ENCODE peak calls at places on chromosomes 11 and 22, in nine cellular contexts. L, V, D, C, Z, W, B, Q and G are unnamed samples.

GRCh38 chr22:19382240-19382639 is 49.3 kb downstream of the HIRA start:
- DNase-seq in L (no peak), V (no peak), D (no peak), C (no peak), Z (no peak), W (no peak), B (no peak), Q (no peak), G (no peak)

GRCh38 chr22:24106385-24107381 is 74.6 kb upstream of the SUSD2 start:
- DNase-seq in L (peak; percentile 25), V (peak; percentile 35), D (peak; percentile 46), C (no peak), Z (peak; percentile 22), W (no peak), B (no peak), Q (no peak), G (peak; percentile 45)

GRCh38 chr22:46219650-46220049 is 30.4 kb downstream of the CDPF1 start:
- DNase-seq in L (no peak), V (no peak), D (no peak), C (no peak), Z (no peak), W (no peak), B (no peak), Q (no peak), G (no peak)

GRCh38 chr11:69232821-69233760 is 60.9 kb upstream of the MYEOV start:
- DNase-seq in L (no peak), V (no peak), D (no peak), C (no peak), Z (no peak), W (no peak), B (no peak), Q (no peak), G (no peak)

GRCh38 chr11:33478111-33478573 is 221.0 kb downstream of the HIPK3 start:
- DNase-seq in L (no peak), V (no peak), D (no peak), C (no peak), Z (no peak), W (peak; percentile 11), B (peak; percentile 45), Q (no peak), G (peak; percentile 27)

GRCh38 chr11:59556115-59556882 is 45.0 kb downstream of the OR4D9 start:
- DNase-seq in L (peak; percentile 41), V (peak; percentile 48), D (peak; percentile 29), C (peak; percentile 87), Z (peak; percentile 94), W (peak; percentile 55), B (no peak), Q (peak; percentile 93), G (peak; percentile 87)

GRCh38 chr11:110763249-110764011 is 51.2 kb upstream of the ARHGAP20 start:
- DNase-seq in L (no peak), V (no peak), D (no peak), C (peak; percentile 76), Z (no peak), W (no peak), B (peak; percentile 83), Q (peak; percentile 80), G (no peak)

GRCh38 chr11:70270877-70271634 is 566 bp downstream of the PPFIA1 start:
- DNase-seq in L (peak; percentile 40), V (no peak), D (peak; percentile 33), C (peak; percentile 80), Z (peak; percentile 51), W (peak; percentile 73), B (peak; percentile 51), Q (peak; percentile 65), G (peak; percentile 84)

GRCh38 chr22:25700996-25701815 is 40.8 kb upstream of the MYO18B start:
- DNase-seq in L (no peak), V (no peak), D (no peak), C (peak; percentile 27), Z (no peak), W (peak; percentile 76), B (no peak), Q (peak; percentile 22), G (no peak)

GRCh38 chr22:28904211-28904808 is 20.9 kb downstream of the ZNRF3 start:
- DNase-seq in L (no peak), V (no peak), D (no peak), C (peak; percentile 20), Z (peak; percentile 60), W (no peak), B (no peak), Q (peak; percentile 66), G (no peak)

GRCh38 chr11:93017821-93018690 is 48.6 kb downstream of the MTNR1B start:
- DNase-seq in L (no peak), V (no peak), D (no peak), C (peak; percentile 67), Z (peak; percentile 93), W (no peak), B (no peak), Q (no peak), G (peak; percentile 44)

GRCh38 chr11:12121011-12121410 is 10.6 kb downstream of the MICAL2 start:
- DNase-seq in L (no peak), V (no peak), D (no peak), C (no peak), Z (no peak), W (peak; percentile 60), B (no peak), Q (no peak), G (no peak)

GRCh38 chr11:134624166-134624920 is 212.3 kb upstream of the B3GAT1 start:
- DNase-seq in L (no peak), V (no peak), D (no peak), C (no peak), Z (no peak), W (no peak), B (no peak), Q (no peak), G (no peak)

GRCh38 chr11:130580372-130580771 is 131.9 kb downstream of the ADAMTS15 start:
- DNase-seq in L (no peak), V (no peak), D (no peak), C (peak; percentile 89), Z (peak; percentile 97), W (no peak), B (no peak), Q (peak; percentile 84), G (peak; percentile 49)

GRCh38 chr11:124825876-124826275 is 25.7 kb upstream of the MSANTD2 start:
- DNase-seq in L (no peak), V (no peak), D (no peak), C (no peak), Z (no peak), W (no peak), B (no peak), Q (no peak), G (no peak)

GRCh38 chr11:121328967-121329653 is 36.5 kb downstream of the SC5D start:
- DNase-seq in L (no peak), V (no peak), D (no peak), C (no peak), Z (peak; percentile 18), W (no peak), B (no peak), Q (no peak), G (no peak)

GRCh38 chr11:18368236-18368635 is 26.1 kb upstream of the LDHA start:
- DNase-seq in L (no peak), V (no peak), D (no peak), C (peak; percentile 89), Z (no peak), W (no peak), B (no peak), Q (peak; percentile 69), G (no peak)

GRCh38 chr11:104095791-104096190 is 59.4 kb downstream of the DDI1 start:
- DNase-seq in L (no peak), V (no peak), D (no peak), C (peak; percentile 17), Z (no peak), W (no peak), B (no peak), Q (no peak), G (no peak)

GRCh38 chr11:72635931-72636330 is 38.3 kb downstream of the PDE2A start:
- DNase-seq in L (no peak), V (no peak), D (no peak), C (no peak), Z (peak; percentile 42), W (no peak), B (no peak), Q (no peak), G (peak; percentile 59)

GRCh38 chr11:67421421-67422031 is 6.0 kb downstream of the CARNS1 start:
- DNase-seq in L (no peak), V (no peak), D (no peak), C (no peak), Z (no peak), W (no peak), B (no peak), Q (no peak), G (no peak)

GRCh38 chr11:99020324-99021225 is at the start of gene CNTN5:
- DNase-seq in L (no peak), V (no peak), D (no peak), C (peak; percentile 22), Z (peak; percentile 84), W (peak; percentile 87), B (peak; percentile 40), Q (peak; percentile 5), G (peak; percentile 73)

GRCh38 chr11:2912498-2912897 is 16.7 kb downstream of the PHLDA2 start:
- DNase-seq in L (no peak), V (no peak), D (no peak), C (peak; percentile 83), Z (peak; percentile 92), W (no peak), B (peak; percentile 64), Q (peak; percentile 85), G (no peak)

GRCh38 chr11:9001736-9002135 is 2.1 kb downstream of the NRIP3 start:
- DNase-seq in L (no peak), V (no peak), D (no peak), C (peak; percentile 96), Z (peak; percentile 32), W (no peak), B (no peak), Q (peak; percentile 95), G (no peak)
- H3K27me3 ChIP-seq in L (peaks cover 50% of the 10 kb centered on the region), V (peaks cover 19% of the 10 kb centered on the region), D (peaks cover 13% of the 10 kb centered on the region), C (no peaks in the 10 kb centered on the region), Z (peaks cover 29% of the 10 kb centered on the region), W (peaks cover 78% of the 10 kb centered on the region), B (no peaks in the 10 kb centered on the region), Q (peaks cover 30% of the 10 kb centered on the region), G (peaks cover 60% of the 10 kb centered on the region)

DNA sequence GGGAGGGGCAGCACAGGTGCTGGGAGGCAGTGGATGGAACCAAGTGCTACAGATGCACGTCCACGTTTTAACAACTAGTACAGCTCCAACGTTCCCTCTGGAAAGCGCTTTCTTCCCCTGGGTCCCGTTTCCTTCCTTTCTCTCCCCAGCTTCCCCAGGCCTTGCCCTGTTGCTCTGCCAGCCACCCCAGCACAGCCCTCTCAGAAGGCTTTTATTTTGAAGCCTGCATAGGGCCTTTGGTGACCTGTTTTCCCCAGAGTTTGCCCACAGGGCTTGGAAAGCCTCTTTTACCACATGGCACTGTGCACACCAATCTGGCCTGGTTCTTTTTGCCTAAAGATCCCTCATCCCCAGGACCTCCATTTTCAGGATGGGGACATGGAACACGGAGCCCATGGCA is 13.9 kb upstream of the NCF4 start:
- DNase-seq in L (no peak), V (no peak), D (no peak), C (no peak), Z (no peak), W (no peak), B (no peak), Q (no peak), G (no peak)
- H3K27me3 ChIP-seq in L (peaks cover 13% of the 10 kb centered on the region), V (peaks cover 6% of the 10 kb centered on the region), D (no peaks in the 10 kb centered on the region), C (peaks cover 78% of the 10 kb centered on the region), Z (no peaks in the 10 kb centered on the region), W (peaks cover 3% of the 10 kb centered on the region), B (no peaks in the 10 kb centered on the region), Q (peaks cover 55% of the 10 kb centered on the region), G (no peaks in the 10 kb centered on the region)

GRCh38 chr22:30250039-30250565 is 3.5 kb upstream of the LIF start:
- DNase-seq in L (no peak), V (no peak), D (no peak), C (no peak), Z (no peak), W (no peak), B (no peak), Q (no peak), G (no peak)
- H3K27me3 ChIP-seq in L (no peaks in the 10 kb centered on the region), V (no peaks in the 10 kb centered on the region), D (no peaks in the 10 kb centered on the region), C (no peaks in the 10 kb centered on the region), Z (no peaks in the 10 kb centered on the region), W (peaks cover 27% of the 10 kb centered on the region), B (no peaks in the 10 kb centered on the region), Q (no peaks in the 10 kb centered on the region), G (no peaks in the 10 kb centered on the region)

GRCh38 chr22:42173183-42173926 is 42.7 kb upstream of the CYP2D6 start:
- DNase-seq in L (no peak), V (no peak), D (no peak), C (no peak), Z (no peak), W (no peak), B (peak; percentile 39), Q (no peak), G (no peak)
- H3K27me3 ChIP-seq in L (no peaks in the 10 kb centered on the region), V (no peaks in the 10 kb centered on the region), D (no peaks in the 10 kb centered on the region), C (no peaks in the 10 kb centered on the region), Z (no peaks in the 10 kb centered on the region), W (no peaks in the 10 kb centered on the region), B (no peaks in the 10 kb centered on the region), Q (no peaks in the 10 kb centered on the region), G (no peaks in the 10 kb centered on the region)